ENCODE peak calls at places on chromosome 20, in seven cellular contexts. J, S, X, O, Y, A and Z are unnamed samples.

GRCh38 chr20:43507150-43508080 is at the start of gene L3MBTL1:
- DNase-seq in J (peak; percentile 50), S (no peak), X (peak; percentile 23), O (peak; percentile 55), Y (no peak), A (peak; percentile 90), Z (no peak)

GRCh38 chr20:63068711-63069367 is 62.1 kb upstream of the BHLHE23 start:
- DNase-seq in J (no peak), S (no peak), X (no peak), O (no peak), Y (no peak), A (no peak), Z (no peak)

GRCh38 chr20:60780388-60781025 is 471.6 kb upstream of the CDH4 start:
- DNase-seq in J (no peak), S (no peak), X (no peak), O (no peak), Y (no peak), A (no peak), Z (no peak)

GRCh38 chr20:36773123-36773547 is 428 bp downstream of the DSN1 start:
- DNase-seq in J (no peak), S (no peak), X (no peak), O (no peak), Y (no peak), A (no peak), Z (no peak)

GRCh38 chr20:19688031-19688806 is 69.8 kb upstream of the RIN2 start:
- DNase-seq in J (peak; percentile 80), S (peak; percentile 74), X (peak; percentile 92), O (peak; percentile 21), Y (no peak), A (peak; percentile 88), Z (no peak)

GRCh38 chr20:50855498-50856474 is 60.9 kb downstream of the BCAS4 start:
- DNase-seq in J (no peak), S (no peak), X (peak; percentile 49), O (peak; percentile 51), Y (no peak), A (peak; percentile 93), Z (no peak)

GRCh38 chr20:13478366-13478765 is 160.4 kb downstream of the TASP1 start:
- DNase-seq in J (no peak), S (no peak), X (no peak), O (no peak), Y (no peak), A (no peak), Z (no peak)

GRCh38 chr20:38173237-38174156 is 8.4 kb upstream of the TGM2 start:
- DNase-seq in J (peak; percentile 46), S (peak; percentile 91), X (peak; percentile 92), O (no peak), Y (no peak), A (no peak), Z (no peak)

GRCh38 chr20:37573626-37574198 is 46.0 kb upstream of the BLCAP start:
- DNase-seq in J (no peak), S (no peak), X (no peak), O (no peak), Y (no peak), A (no peak), Z (no peak)

GRCh38 chr20:30286157-30286556 is 971.3 kb upstream of the DEFB115 start:
- DNase-seq in J (no peak), S (no peak), X (no peak), O (no peak), Y (no peak), A (no peak), Z (no peak)

GRCh38 chr20:30281584-30282197 is 975.8 kb upstream of the DEFB115 start:
- DNase-seq in J (no peak), S (no peak), X (no peak), O (no peak), Y (no peak), A (no peak), Z (no peak)

DNA sequence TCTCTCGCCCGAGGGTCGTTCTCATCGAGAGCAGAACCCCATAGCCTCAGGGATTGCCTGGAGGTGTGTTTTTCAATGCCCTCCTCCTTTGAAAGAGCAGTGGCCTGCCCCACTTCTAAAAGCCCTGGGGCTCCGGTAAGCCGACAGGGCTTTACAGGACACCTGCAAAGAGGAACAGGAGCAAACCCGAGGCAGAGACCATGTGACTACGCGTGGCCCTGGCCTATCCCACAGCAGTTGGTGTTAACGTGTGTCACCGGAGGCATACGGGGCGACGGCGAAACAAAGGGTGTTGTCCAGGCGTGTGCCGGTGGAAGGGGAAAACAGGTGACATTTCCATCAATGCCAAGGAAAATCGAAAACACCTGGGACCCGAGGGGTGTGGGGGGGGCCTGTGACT is 972.9 kb upstream of the DEFB115 start:
- DNase-seq in J (no peak), S (no peak), X (no peak), O (no peak), Y (no peak), A (no peak), Z (no peak)
- H3K4me3 ChIP-seq in J (peak overlapping the region; percentile 67), S (no peak overlapping the region), X (no peak overlapping the region), O (peak overlapping the region; percentile 29), Y (no peak overlapping the region), A (no peak overlapping the region), Z (peak overlapping the region; percentile 48)

DNA sequence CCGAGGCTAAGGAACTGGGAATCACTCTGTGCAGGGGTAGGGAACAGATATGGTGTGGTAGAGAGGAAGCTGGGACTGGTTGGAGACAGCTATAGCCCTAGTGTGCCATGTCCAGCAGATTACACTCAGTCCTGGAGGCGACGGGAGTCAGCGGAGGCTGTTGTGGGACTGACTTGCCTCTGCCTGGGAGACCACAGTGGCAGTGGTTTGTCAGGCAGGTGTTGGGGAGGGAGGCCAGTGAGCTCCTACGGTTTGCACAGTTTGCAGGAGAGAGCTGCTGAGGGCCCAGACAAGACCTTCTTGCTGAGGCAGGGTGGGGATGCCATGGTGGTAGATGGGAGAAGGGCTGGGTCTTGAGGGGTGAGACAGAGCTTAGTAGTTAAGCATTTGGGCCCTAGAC is 4.9 kb downstream of the PLCG1 start:
- DNase-seq in J (no peak), S (no peak), X (no peak), O (no peak), Y (no peak), A (no peak), Z (no peak)
- H3K4me3 ChIP-seq in J (no peak overlapping the region), S (no peak overlapping the region), X (no peak overlapping the region), O (no peak overlapping the region), Y (peak overlapping the region; percentile 68), A (no peak overlapping the region), Z (peak overlapping the region; percentile 66)

DNA sequence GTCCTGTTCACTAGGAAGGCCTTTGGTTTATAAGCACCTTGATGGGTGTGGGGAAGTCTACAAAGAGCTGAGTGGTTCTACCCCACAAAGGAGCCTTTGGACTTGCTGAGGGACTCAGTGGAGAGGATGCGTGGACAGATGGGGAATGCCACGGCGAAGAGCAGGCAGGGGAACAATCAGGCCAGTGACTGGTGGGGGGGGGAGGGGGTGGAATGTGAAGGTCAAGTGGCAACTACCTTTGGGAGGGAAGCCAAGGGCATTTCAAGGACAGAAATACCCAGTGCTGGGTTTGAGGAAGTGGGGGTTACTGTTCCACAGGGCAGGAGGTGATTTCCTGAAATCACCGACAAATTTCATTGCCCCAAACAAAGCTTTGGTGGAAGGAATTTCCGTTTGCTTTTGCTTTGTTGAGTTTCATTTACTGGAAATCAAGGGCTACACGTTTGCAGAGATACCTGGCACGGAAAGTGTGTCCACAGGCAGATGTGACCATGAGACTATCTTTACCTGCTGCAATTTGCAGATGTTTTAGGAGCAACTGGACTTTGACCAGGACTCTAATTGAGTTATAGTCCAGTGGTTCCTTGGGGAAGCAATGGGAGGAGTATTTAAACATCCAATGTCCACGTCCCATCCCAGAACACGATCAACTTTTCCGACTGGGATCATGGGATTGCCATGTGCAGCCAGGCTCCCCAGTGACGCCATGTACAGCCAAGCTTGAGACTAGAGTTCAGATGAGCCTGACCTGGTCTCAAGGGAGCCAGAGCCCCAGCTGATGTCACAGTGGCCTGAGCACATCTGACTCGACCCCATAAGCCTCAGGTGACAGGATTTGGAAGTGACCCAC is 8.0 kb downstream of the CST3 start:
- DNase-seq in J (no peak), S (no peak), X (no peak), O (no peak), Y (no peak), A (peak; percentile 37), Z (no peak)
- H3K4me3 ChIP-seq in J (no peak overlapping the region), S (no peak overlapping the region), X (no peak overlapping the region), O (no peak overlapping the region), Y (no peak overlapping the region), A (no peak overlapping the region), Z (no peak overlapping the region)

DNA sequence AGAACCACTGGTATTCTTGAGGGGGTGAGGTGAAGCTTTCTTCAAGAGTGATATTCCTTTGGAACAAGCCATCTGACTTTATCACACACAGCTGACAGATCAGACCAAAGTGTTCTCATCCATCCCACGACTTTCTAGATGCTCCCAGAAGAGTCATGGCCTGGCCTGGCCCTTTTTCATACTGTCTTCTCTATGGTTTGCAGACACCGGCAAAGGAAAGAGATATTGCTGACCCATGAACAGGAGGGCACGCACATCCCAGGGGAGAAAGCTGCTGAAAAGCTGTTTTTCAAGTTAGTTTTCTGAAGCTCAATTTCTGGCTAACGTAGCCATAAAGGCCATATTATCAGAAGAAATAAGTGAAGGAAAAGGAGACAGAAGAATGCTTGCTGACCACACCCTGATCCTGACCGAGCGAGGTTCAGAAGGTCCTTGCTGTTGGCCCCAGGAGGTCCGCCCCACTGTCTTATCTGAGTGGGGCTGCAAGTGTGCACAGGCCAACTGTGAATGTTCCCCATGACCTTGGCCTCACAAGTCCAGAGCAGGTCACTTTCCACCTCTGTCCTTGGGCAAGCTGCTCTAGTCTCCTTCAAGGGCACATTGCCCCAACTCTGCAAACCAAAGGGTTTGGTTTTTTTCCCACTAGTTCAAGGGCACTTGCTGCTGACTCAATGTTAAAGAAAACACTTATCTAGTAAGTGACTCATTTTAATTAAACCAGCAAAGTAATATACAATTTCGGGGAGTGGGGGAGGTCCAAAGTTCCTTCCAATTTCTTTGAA is 2.0 kb downstream of the ACSS1 start:
- DNase-seq in J (no peak), S (peak; percentile 34), X (peak; percentile 4), O (peak; percentile 56), Y (no peak), A (no peak), Z (no peak)
- H3K4me3 ChIP-seq in J (peak overlapping the region; percentile 83), S (peak overlapping the region; percentile 71), X (no peak overlapping the region), O (peak overlapping the region; percentile 67), Y (peak overlapping the region; percentile 62), A (no peak overlapping the region), Z (peak overlapping the region; percentile 82)

GRCh38 chr20:21235713-21236445 is 67.3 kb upstream of the XRN2 start:
- DNase-seq in J (peak; percentile 48), S (peak; percentile 78), X (peak; percentile 66), O (peak; percentile 24), Y (peak; percentile 44), A (peak; percentile 86), Z (peak; percentile 47)

GRCh38 chr20:21234324-21234723 is 68.8 kb upstream of the XRN2 start:
- DNase-seq in J (no peak), S (no peak), X (no peak), O (no peak), Y (no peak), A (no peak), Z (no peak)

GRCh38 chr20:21232546-21233280 is 70.4 kb upstream of the XRN2 start:
- DNase-seq in J (no peak), S (no peak), X (no peak), O (no peak), Y (no peak), A (no peak), Z (no peak)

GRCh38 chr20:21234816-21235215 is 68.3 kb upstream of the XRN2 start:
- DNase-seq in J (no peak), S (no peak), X (no peak), O (no peak), Y (no peak), A (no peak), Z (no peak)

GRCh38 chr20:21235346-21235712 is 67.8 kb upstream of the XRN2 start:
- DNase-seq in J (no peak), S (no peak), X (no peak), O (no peak), Y (no peak), A (no peak), Z (no peak)
- H3K4me3 ChIP-seq in J (no peak overlapping the region), S (no peak overlapping the region), X (no peak overlapping the region), O (no peak overlapping the region), Y (no peak overlapping the region), A (no peak overlapping the region), Z (no peak overlapping the region)